ENCODE peak calls at places on chromosomes 11 and 22, in five cellular contexts. One of them, this sample, is unnamed.

GRCh38 chr11:128182844-128183243 is 404.5 kb downstream of the ETS1 start:
- DNase-seq in A549: no peak
- DNase-seq in progenitor cell of endocrine pancreas: no peak
- DNase-seq in CD8-positive, alpha-beta T cell: no peak
- DNase-seq in tibial nerve: no peak
- DNase-seq in this sample: no peak

GRCh38 chr11:119975561-119976152 is 162.3 kb downstream of the TRIM29 start:
- DNase-seq in A549: no peak
- DNase-seq in progenitor cell of endocrine pancreas: no peak
- DNase-seq in CD8-positive, alpha-beta T cell: peak
- DNase-seq in tibial nerve: no peak
- DNase-seq in this sample: no peak

GRCh38 chr22:46335201-46336118 is at the start of gene TRMU:
- DNase-seq in A549: peak
- DNase-seq in progenitor cell of endocrine pancreas: peak
- DNase-seq in CD8-positive, alpha-beta T cell: peak
- DNase-seq in tibial nerve: peak
- DNase-seq in this sample: peak

GRCh38 chr11:129699711-129700304 is 115.8 kb upstream of the TMEM45B start:
- DNase-seq in A549: no peak
- DNase-seq in progenitor cell of endocrine pancreas: no peak
- DNase-seq in CD8-positive, alpha-beta T cell: no peak
- DNase-seq in tibial nerve: no peak
- DNase-seq in this sample: no peak

GRCh38 chr22:22943521-22944267 is 56.1 kb downstream of the IGLL5 start:
- DNase-seq in A549: no peak
- DNase-seq in progenitor cell of endocrine pancreas: peak
- DNase-seq in CD8-positive, alpha-beta T cell: peak
- DNase-seq in tibial nerve: no peak
- DNase-seq in this sample: peak

GRCh38 chr22:32059426-32059825 is 16.4 kb downstream of the SLC5A1 start:
- DNase-seq in A549: no peak
- DNase-seq in progenitor cell of endocrine pancreas: no peak
- DNase-seq in CD8-positive, alpha-beta T cell: no peak
- DNase-seq in tibial nerve: no peak
- DNase-seq in this sample: no peak

GRCh38 chr11:12042215-12042676 is 33.8 kb upstream of the DKK3 start:
- DNase-seq in A549: peak
- DNase-seq in progenitor cell of endocrine pancreas: no peak
- DNase-seq in CD8-positive, alpha-beta T cell: peak
- DNase-seq in tibial nerve: no peak
- DNase-seq in this sample: no peak

GRCh38 chr22:47627561-47628253 is 865.3 kb downstream of the TBC1D22A start:
- DNase-seq in A549: no peak
- DNase-seq in progenitor cell of endocrine pancreas: no peak
- DNase-seq in CD8-positive, alpha-beta T cell: no peak
- DNase-seq in tibial nerve: no peak
- DNase-seq in this sample: no peak

GRCh38 chr11:85787809-85788805 is 22.8 kb downstream of the SYTL2 start:
- DNase-seq in A549: peak
- DNase-seq in progenitor cell of endocrine pancreas: no peak
- DNase-seq in CD8-positive, alpha-beta T cell: no peak
- DNase-seq in tibial nerve: no peak
- DNase-seq in this sample: no peak

GRCh38 chr11:45043755-45044475 is 93.2 kb upstream of the TP53I11 start:
- DNase-seq in A549: no peak
- DNase-seq in progenitor cell of endocrine pancreas: no peak
- DNase-seq in CD8-positive, alpha-beta T cell: no peak
- DNase-seq in tibial nerve: no peak
- DNase-seq in this sample: no peak

GRCh38 chr11:124622531-124623451 is at the start of gene TBRG1:
- DNase-seq in A549: peak
- DNase-seq in progenitor cell of endocrine pancreas: peak
- DNase-seq in CD8-positive, alpha-beta T cell: peak
- DNase-seq in tibial nerve: peak
- DNase-seq in this sample: peak

GRCh38 chr11:3989251-3989650 is 105.3 kb upstream of the RRM1 start:
- DNase-seq in A549: no peak
- DNase-seq in progenitor cell of endocrine pancreas: peak
- DNase-seq in CD8-positive, alpha-beta T cell: no peak
- DNase-seq in tibial nerve: no peak
- DNase-seq in this sample: no peak

GRCh38 chr11:3148255-3148989 is 16.7 kb downstream of the OSBPL5 start:
- DNase-seq in A549: no peak
- DNase-seq in progenitor cell of endocrine pancreas: no peak
- DNase-seq in CD8-positive, alpha-beta T cell: no peak
- DNase-seq in tibial nerve: no peak
- DNase-seq in this sample: no peak

GRCh38 chr11:64569300-64569970 is 21.6 kb upstream of the SLC22A12 start:
- DNase-seq in A549: no peak
- DNase-seq in progenitor cell of endocrine pancreas: no peak
- DNase-seq in CD8-positive, alpha-beta T cell: no peak
- DNase-seq in tibial nerve: no peak
- DNase-seq in this sample: no peak

GRCh38 chr11:43130616-43131015 is 181.2 kb upstream of the API5 start:
- DNase-seq in A549: no peak
- DNase-seq in progenitor cell of endocrine pancreas: no peak
- DNase-seq in CD8-positive, alpha-beta T cell: no peak
- DNase-seq in tibial nerve: no peak
- DNase-seq in this sample: no peak

GRCh38 chr22:24847490-24847889 is 41.5 kb downstream of the SGSM1 start:
- DNase-seq in A549: no peak
- DNase-seq in progenitor cell of endocrine pancreas: no peak
- DNase-seq in CD8-positive, alpha-beta T cell: no peak
- DNase-seq in tibial nerve: no peak
- DNase-seq in this sample: no peak

GRCh38 chr22:43343262-43343988 is at the start of gene SCUBE1:
- DNase-seq in A549: peak
- DNase-seq in progenitor cell of endocrine pancreas: peak
- DNase-seq in CD8-positive, alpha-beta T cell: peak
- DNase-seq in tibial nerve: peak
- DNase-seq in this sample: peak

GRCh38 chr11:73577496-73577917 is 20.4 kb downstream of the FAM168A start:
- DNase-seq in A549: no peak
- DNase-seq in progenitor cell of endocrine pancreas: no peak
- DNase-seq in CD8-positive, alpha-beta T cell: no peak
- DNase-seq in tibial nerve: no peak
- DNase-seq in this sample: no peak

GRCh38 chr11:112756166-112756565 is 205.1 kb upstream of the NCAM1 start:
- DNase-seq in A549: no peak
- DNase-seq in progenitor cell of endocrine pancreas: no peak
- DNase-seq in CD8-positive, alpha-beta T cell: no peak
- DNase-seq in tibial nerve: no peak
- DNase-seq in this sample: no peak

GRCh38 chr11:47560431-47560830 is 5.0 kb upstream of the PTPMT1 start:
- DNase-seq in A549: no peak
- DNase-seq in progenitor cell of endocrine pancreas: no peak
- DNase-seq in CD8-positive, alpha-beta T cell: no peak
- DNase-seq in tibial nerve: no peak
- DNase-seq in this sample: no peak

GRCh38 chr11:4539603-4540219 is 5.3 kb upstream of the OR52M1 start:
- DNase-seq in A549: peak
- DNase-seq in progenitor cell of endocrine pancreas: peak
- DNase-seq in CD8-positive, alpha-beta T cell: peak
- DNase-seq in tibial nerve: peak
- DNase-seq in this sample: no peak

GRCh38 chr11:8566613-8567210 is 27.3 kb downstream of the STK33 start:
- DNase-seq in A549: peak
- DNase-seq in progenitor cell of endocrine pancreas: no peak
- DNase-seq in CD8-positive, alpha-beta T cell: no peak
- DNase-seq in tibial nerve: no peak
- DNase-seq in this sample: no peak

GRCh38 chr22:22060200-22061084 is 77.9 kb upstream of the TOP3B start:
- DNase-seq in A549: peak
- DNase-seq in progenitor cell of endocrine pancreas: peak
- DNase-seq in CD8-positive, alpha-beta T cell: no peak
- DNase-seq in tibial nerve: peak
- DNase-seq in this sample: no peak

GRCh38 chr22:24989541-24989951 is 37.0 kb downstream of the KIAA1671 start:
- DNase-seq in A549: no peak
- DNase-seq in progenitor cell of endocrine pancreas: no peak
- DNase-seq in CD8-positive, alpha-beta T cell: no peak
- DNase-seq in tibial nerve: peak
- DNase-seq in this sample: no peak

GRCh38 chr22:20591660-20592310 is 84.4 kb downstream of the MED15 start:
- DNase-seq in A549: no peak
- DNase-seq in progenitor cell of endocrine pancreas: no peak
- DNase-seq in CD8-positive, alpha-beta T cell: no peak
- DNase-seq in tibial nerve: no peak
- DNase-seq in this sample: no peak

GRCh38 chr22:49772692-49773091 is 55.0 kb downstream of the BRD1 start:
- DNase-seq in A549: no peak
- DNase-seq in progenitor cell of endocrine pancreas: no peak
- DNase-seq in CD8-positive, alpha-beta T cell: no peak
- DNase-seq in tibial nerve: no peak
- DNase-seq in this sample: no peak

GRCh38 chr22:50656122-50657070 is 16.2 kb upstream of the SHANK3 start:
- DNase-seq in A549: peak
- DNase-seq in progenitor cell of endocrine pancreas: no peak
- DNase-seq in CD8-positive, alpha-beta T cell: no peak
- DNase-seq in tibial nerve: no peak
- DNase-seq in this sample: peak

GRCh38 chr11:57255618-57256017 is 18.6 kb upstream of the APLNR start:
- DNase-seq in A549: no peak
- DNase-seq in progenitor cell of endocrine pancreas: no peak
- DNase-seq in CD8-positive, alpha-beta T cell: no peak
- DNase-seq in tibial nerve: no peak
- DNase-seq in this sample: no peak

GRCh38 chr11:55652560-55652959 is 4.4 kb downstream of the OR4S2 start:
- DNase-seq in A549: no peak
- DNase-seq in progenitor cell of endocrine pancreas: no peak
- DNase-seq in CD8-positive, alpha-beta T cell: no peak
- DNase-seq in tibial nerve: no peak
- DNase-seq in this sample: no peak

GRCh38 chr11:128548655-128549255 is 38.6 kb downstream of the ETS1 start:
- DNase-seq in A549: no peak
- DNase-seq in progenitor cell of endocrine pancreas: no peak
- DNase-seq in CD8-positive, alpha-beta T cell: peak
- DNase-seq in tibial nerve: peak
- DNase-seq in this sample: no peak

GRCh38 chr11:122793500-122793899 is 44.8 kb upstream of the CRTAM start:
- DNase-seq in A549: no peak
- DNase-seq in progenitor cell of endocrine pancreas: no peak
- DNase-seq in CD8-positive, alpha-beta T cell: no peak
- DNase-seq in tibial nerve: no peak
- DNase-seq in this sample: no peak
- TF ChIP-seq CTCF in A549: no peak
- TF ChIP-seq CTCF in progenitor cell of endocrine pancreas: no peak
- TF ChIP-seq CTCF in CD8-positive, alpha-beta T cell: no peak
- TF ChIP-seq CTCF in tibial nerve: no peak
- TF ChIP-seq CTCF in this sample: no peak

GRCh38 chr11:106449756-106450155 is 372.3 kb downstream of the AASDHPPT start:
- DNase-seq in A549: no peak
- DNase-seq in progenitor cell of endocrine pancreas: no peak
- DNase-seq in CD8-positive, alpha-beta T cell: no peak
- DNase-seq in tibial nerve: no peak
- DNase-seq in this sample: no peak
- TF ChIP-seq CTCF in A549: no peak
- TF ChIP-seq CTCF in progenitor cell of endocrine pancreas: no peak
- TF ChIP-seq CTCF in CD8-positive, alpha-beta T cell: no peak
- TF ChIP-seq CTCF in tibial nerve: no peak
- TF ChIP-seq CTCF in this sample: no peak

GRCh38 chr22:41507330-41508063 is 36.8 kb downstream of the POLR3H start:
- DNase-seq in A549: no peak
- DNase-seq in progenitor cell of endocrine pancreas: no peak
- DNase-seq in CD8-positive, alpha-beta T cell: no peak
- DNase-seq in tibial nerve: no peak
- DNase-seq in this sample: no peak

GRCh38 chr22:41511521-41511968 is 32.7 kb downstream of the POLR3H start:
- DNase-seq in A549: no peak
- DNase-seq in progenitor cell of endocrine pancreas: no peak
- DNase-seq in CD8-positive, alpha-beta T cell: no peak
- DNase-seq in tibial nerve: no peak
- DNase-seq in this sample: no peak

GRCh38 chr22:41504397-41504796 is 35.5 kb downstream of the ACO2 start:
- DNase-seq in A549: no peak
- DNase-seq in progenitor cell of endocrine pancreas: no peak
- DNase-seq in CD8-positive, alpha-beta T cell: no peak
- DNase-seq in tibial nerve: no peak
- DNase-seq in this sample: no peak

GRCh38 chr22:41512421-41513194 is 31.7 kb downstream of the POLR3H start:
- DNase-seq in A549: peak
- DNase-seq in progenitor cell of endocrine pancreas: no peak
- DNase-seq in CD8-positive, alpha-beta T cell: no peak
- DNase-seq in tibial nerve: no peak
- DNase-seq in this sample: no peak

GRCh38 chr22:41508770-41509170 is 35.5 kb downstream of the POLR3H start:
- DNase-seq in A549: no peak
- DNase-seq in progenitor cell of endocrine pancreas: no peak
- DNase-seq in CD8-positive, alpha-beta T cell: no peak
- DNase-seq in tibial nerve: no peak
- DNase-seq in this sample: no peak
- TF ChIP-seq CTCF in A549: no peak
- TF ChIP-seq CTCF in progenitor cell of endocrine pancreas: peak
- TF ChIP-seq CTCF in CD8-positive, alpha-beta T cell: no peak
- TF ChIP-seq CTCF in tibial nerve: peak
- TF ChIP-seq CTCF in this sample: peak

GRCh38 chr11:77030834-77031414 is 3.3 kb upstream of the B3GNT6 start:
- DNase-seq in A549: no peak
- DNase-seq in progenitor cell of endocrine pancreas: no peak
- DNase-seq in CD8-positive, alpha-beta T cell: no peak
- DNase-seq in tibial nerve: no peak
- DNase-seq in this sample: no peak
- TF ChIP-seq CTCF in A549: no peak
- TF ChIP-seq CTCF in progenitor cell of endocrine pancreas: no peak
- TF ChIP-seq CTCF in CD8-positive, alpha-beta T cell: no peak
- TF ChIP-seq CTCF in tibial nerve: no peak
- TF ChIP-seq CTCF in this sample: no peak

GRCh38 chr11:123479048-123479837 is 49.2 kb downstream of the GRAMD1B start:
- DNase-seq in A549: no peak
- DNase-seq in progenitor cell of endocrine pancreas: no peak
- DNase-seq in CD8-positive, alpha-beta T cell: no peak
- DNase-seq in tibial nerve: no peak
- DNase-seq in this sample: no peak
- TF ChIP-seq CTCF in A549: no peak
- TF ChIP-seq CTCF in progenitor cell of endocrine pancreas: no peak
- TF ChIP-seq CTCF in CD8-positive, alpha-beta T cell: no peak
- TF ChIP-seq CTCF in tibial nerve: no peak
- TF ChIP-seq CTCF in this sample: no peak

GRCh38 chr11:38191101-38191500 is 1593.1 kb upstream of the RAG2 start:
- DNase-seq in A549: no peak
- DNase-seq in progenitor cell of endocrine pancreas: no peak
- DNase-seq in CD8-positive, alpha-beta T cell: no peak
- DNase-seq in tibial nerve: no peak
- DNase-seq in this sample: no peak
- TF ChIP-seq CTCF in A549: no peak
- TF ChIP-seq CTCF in progenitor cell of endocrine pancreas: no peak
- TF ChIP-seq CTCF in CD8-positive, alpha-beta T cell: no peak
- TF ChIP-seq CTCF in tibial nerve: no peak
- TF ChIP-seq CTCF in this sample: no peak

GRCh38 chr11:35765211-35765610 is 102.6 kb downstream of the TRIM44 start:
- DNase-seq in A549: no peak
- DNase-seq in progenitor cell of endocrine pancreas: no peak
- DNase-seq in CD8-positive, alpha-beta T cell: no peak
- DNase-seq in tibial nerve: no peak
- DNase-seq in this sample: no peak
- TF ChIP-seq CTCF in A549: no peak
- TF ChIP-seq CTCF in progenitor cell of endocrine pancreas: no peak
- TF ChIP-seq CTCF in CD8-positive, alpha-beta T cell: no peak
- TF ChIP-seq CTCF in tibial nerve: no peak
- TF ChIP-seq CTCF in this sample: no peak

This sample was measured in type B pancreatic cell.